ENCODE peak calls at places on chromosomes 12 and 14, in four cellular contexts. R, F, W and N are unnamed samples.
A peak's percentile ranks its signal among the peaks of the same experiment; 100 is the strongest.

GRCh38 chr12:1800646-1801284 is 19.6 kb upstream of the LRTM2 start:
- DNase-seq in R (no peak), F (peak; percentile 48), W (peak; percentile 37), N (no peak)

GRCh38 chr14:67532998-67533753 is at the start of gene PLEKHH1:
- DNase-seq in R (peak; percentile 82), F (peak; percentile 75), W (peak; percentile 49), N (no peak)

GRCh38 chr14:95183082-95183481 is 25.8 kb upstream of the DICER1 start:
- DNase-seq in R (no peak), F (no peak), W (no peak), N (no peak)

GRCh38 chr12:55068416-55069010 is 48.7 kb downstream of the NEUROD4 start:
- DNase-seq in R (peak; percentile 64), F (peak; percentile 47), W (peak; percentile 30), N (no peak)

GRCh38 chr14:22265319-22266140 is 323.5 kb downstream of the DAD1 start:
- DNase-seq in R (no peak), F (no peak), W (no peak), N (no peak)

GRCh38 chr12:31246470-31246850 is 79.5 kb downstream of the SINHCAF start:
- DNase-seq in R (no peak), F (no peak), W (no peak), N (no peak)

GRCh38 chr14:73616831-73617230 is 4.5 kb downstream of the ACOT6 start:
- DNase-seq in R (no peak), F (no peak), W (no peak), N (no peak)

GRCh38 chr14:20781805-20782204 is 737 bp downstream of the RNASE6 start:
- DNase-seq in R (no peak), F (no peak), W (no peak), N (no peak)

GRCh38 chr12:56134897-56135296 is 6.8 kb downstream of the ESYT1 start:
- DNase-seq in R (no peak), F (no peak), W (no peak), N (no peak)

GRCh38 chr12:56877195-56878009 is 56.8 kb downstream of the SDR9C7 start:
- DNase-seq in R (no peak), F (no peak), W (peak; percentile 77), N (no peak)

GRCh38 chr14:69997849-69998248 is 118.6 kb downstream of the SMOC1 start:
- DNase-seq in R (no peak), F (no peak), W (peak; percentile 47), N (no peak)

GRCh38 chr12:96493101-96493500 is 3.7 kb downstream of the CFAP54 start:
- DNase-seq in R (no peak), F (no peak), W (no peak), N (no peak)

GRCh38 chr12:52493172-52493571 is at the start of gene KRT6A:
- DNase-seq in R (no peak), F (no peak), W (no peak), N (no peak)

GRCh38 chr12:15532364-15532977 is 210.2 kb downstream of the PTPRO start:
- DNase-seq in R (peak; percentile 4), F (peak; percentile 51), W (peak; percentile 55), N (peak; percentile 36)
- TF ChIP-seq CREM in R (no peak), F (no peak), W (no peak), N (no peak)

GRCh38 chr14:41146391-41146790 is 460.3 kb upstream of the LRFN5 start:
- DNase-seq in R (no peak), F (no peak), W (no peak), N (no peak)
- TF ChIP-seq CREM in R (no peak), F (no peak), W (no peak), N (no peak)

GRCh38 chr14:58829594-58829993 is 191.8 kb downstream of the DACT1 start:
- DNase-seq in R (no peak), F (no peak), W (peak; percentile 49), N (no peak)

GRCh38 chr14:58828298-58828697 is 190.5 kb downstream of the DACT1 start:
- DNase-seq in R (no peak), F (no peak), W (no peak), N (no peak)

GRCh38 chr14:58833634-58834378 is 196.0 kb downstream of the DACT1 start:
- DNase-seq in R (no peak), F (no peak), W (no peak), N (no peak)

GRCh38 chr14:58830121-58830520 is 192.4 kb downstream of the DACT1 start:
- DNase-seq in R (no peak), F (no peak), W (no peak), N (no peak)

GRCh38 chr14:58832010-58832409 is 194.2 kb downstream of the DACT1 start:
- DNase-seq in R (no peak), F (no peak), W (no peak), N (no peak)
- TF ChIP-seq CREM in R (no peak), F (no peak), W (no peak), N (no peak)

GRCh38 chr12:94831081-94831747 is 172.3 kb downstream of the NDUFA12 start:
- DNase-seq in R (no peak), F (no peak), W (no peak), N (peak; percentile 98)
- TF ChIP-seq CREM in R (no peak), F (no peak), W (no peak), N (peak; percentile 75)